ENCODE peak calls at places on chromosomes 2 and 18, in four cellular contexts. H is aorta, Z is kidney epithelial cell, J is psoas muscle. L is an unnamed sample.

GRCh38 chr2:68824831-68825230 is 46.4 kb downstream of the BMP10 start:
- DNase-seq in H (peak), Z (no peak), J (no peak), L (no peak)

GRCh38 chr2:207625014-207625755 is at the start of gene METTL21A:
- DNase-seq in H (peak), Z (peak), J (peak), L (peak)

GRCh38 chr2:215137741-215138340 is 585 bp downstream of the ABCA12 start:
- DNase-seq in H (no peak), Z (no peak), J (no peak), L (peak)

GRCh38 chr2:62928015-62928414 is 122.6 kb upstream of the OTX1 start:
- DNase-seq in H (no peak), Z (no peak), J (no peak), L (no peak)

GRCh38 chr18:44732604-44733003 is 51.9 kb downstream of the SETBP1 start:
- DNase-seq in H (no peak), Z (no peak), J (no peak), L (no peak)

GRCh38 chr2:26588576-26588975 is 52.6 kb downstream of the CIB4 start:
- DNase-seq in H (peak), Z (no peak), J (no peak), L (no peak)

GRCh38 chr18:39909706-39910105 is 2045.3 kb upstream of the PIK3C3 start:
- DNase-seq in H (no peak), Z (no peak), J (no peak), L (no peak)

GRCh38 chr18:13103366-13103765 is 112.2 kb downstream of the CEP192 start:
- DNase-seq in H (no peak), Z (no peak), J (no peak), L (peak)

GRCh38 chr18:26545737-26546136 is 2.6 kb downstream of the KCTD1 start:
- DNase-seq in H (no peak), Z (no peak), J (no peak), L (no peak)

GRCh38 chr2:10926191-10926830 is 14.6 kb downstream of the KCNF1 start:
- DNase-seq in H (no peak), Z (no peak), J (no peak), L (no peak)

GRCh38 chr2:95670167-95670566 is 78.4 kb downstream of the TRIM43 start:
- DNase-seq in H (no peak), Z (no peak), J (no peak), L (no peak)

GRCh38 chr18:26617151-26617554 is 68.8 kb upstream of the KCTD1 start:
- DNase-seq in H (no peak), Z (peak), J (no peak), L (peak)

GRCh38 chr2:11681722-11682589 is 12.0 kb upstream of the NTSR2 start:
- DNase-seq in H (no peak), Z (no peak), J (peak), L (peak)

GRCh38 chr18:23924813-23925212 is 89.7 kb upstream of the TTC39C start:
- DNase-seq in H (no peak), Z (peak), J (no peak), L (peak)

GRCh38 chr18:45518770-45519169 is 96.5 kb upstream of the SLC14A2 start:
- DNase-seq in H (no peak), Z (no peak), J (no peak), L (no peak)

GRCh38 chr2:191428141-191428540 is 182.9 kb downstream of the MYO1B start:
- DNase-seq in H (no peak), Z (no peak), J (no peak), L (no peak)

GRCh38 chr2:101983486-101983885 is 8.3 kb upstream of the IL1R2 start:
- DNase-seq in H (no peak), Z (peak), J (no peak), L (peak)

GRCh38 chr2:95526360-95527341 is 42.1 kb upstream of the TRIM43B start:
- DNase-seq in H (peak), Z (no peak), J (peak), L (peak)

GRCh38 chr2:134919360-134920210 is 963 bp downstream of the CCNT2 start:
- DNase-seq in H (no peak), Z (no peak), J (no peak), L (peak)

GRCh38 chr18:7901657-7902056 is 334.5 kb downstream of the PTPRM start:
- DNase-seq in H (no peak), Z (no peak), J (no peak), L (no peak)

GRCh38 chr18:55141318-55141717 is 182.1 kb upstream of the CCDC68 start:
- DNase-seq in H (no peak), Z (no peak), J (no peak), L (no peak)

GRCh38 chr2:150618215-150618905 is 130.9 kb upstream of the RND3 start:
- DNase-seq in H (no peak), Z (no peak), J (no peak), L (no peak)

GRCh38 chr2:45746888-45747287 is 95.4 kb downstream of the PRKCE start:
- DNase-seq in H (no peak), Z (no peak), J (no peak), L (no peak)

GRCh38 chr2:45750484-45750883 is 99.0 kb downstream of the PRKCE start:
- DNase-seq in H (no peak), Z (no peak), J (no peak), L (no peak)

GRCh38 chr2:45745231-45745630 is 93.8 kb downstream of the PRKCE start:
- DNase-seq in H (no peak), Z (no peak), J (no peak), L (no peak)

GRCh38 chr2:45747363-45747762 is 95.9 kb downstream of the PRKCE start:
- DNase-seq in H (no peak), Z (no peak), J (no peak), L (no peak)

GRCh38 chr2:45748239-45748638 is 96.8 kb downstream of the PRKCE start:
- DNase-seq in H (no peak), Z (no peak), J (peak), L (no peak)
- H3K4me3 ChIP-seq in H (no peak), Z (no peak), J (no peak), L (no peak)

GRCh38 chr2:108904680-108905079 is 84.3 kb downstream of the EDAR start:
- DNase-seq in H (no peak), Z (no peak), J (no peak), L (no peak)

GRCh38 chr2:108905176-108905575 is 83.8 kb downstream of the EDAR start:
- DNase-seq in H (peak), Z (no peak), J (no peak), L (no peak)

GRCh38 chr2:108906403-108907077 is 82.5 kb downstream of the EDAR start:
- DNase-seq in H (no peak), Z (no peak), J (no peak), L (no peak)

GRCh38 chr2:108907822-108908716 is 81.0 kb downstream of the EDAR start:
- DNase-seq in H (peak), Z (no peak), J (no peak), L (no peak)

DNA sequence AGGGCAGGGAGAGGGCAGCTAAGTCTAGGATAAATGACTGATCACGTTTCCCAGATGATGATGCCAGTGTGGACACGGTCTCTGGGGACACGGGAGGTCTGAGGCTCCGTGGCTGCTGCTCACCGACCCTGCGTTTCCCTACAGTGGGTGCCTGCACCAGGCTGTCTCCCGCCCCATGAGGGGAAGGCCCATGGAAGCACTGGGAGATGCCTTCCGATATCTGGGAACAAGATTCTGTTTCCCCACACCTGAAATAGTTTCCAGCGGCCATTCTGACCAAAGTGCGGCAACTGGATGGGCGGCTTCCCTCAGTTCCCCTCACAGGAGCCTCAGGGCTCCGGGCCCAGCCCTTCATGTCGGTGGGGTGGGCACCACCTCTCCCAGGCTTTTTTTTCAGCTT is 83.1 kb downstream of the EDAR start:
- DNase-seq in H (peak), Z (no peak), J (no peak), L (no peak)
- H3K4me3 ChIP-seq in H (no peak), Z (no peak), J (no peak), L (no peak)

GRCh38 chr2:24439971-24440340 is 51.1 kb upstream of the NCOA1 start:
- DNase-seq in H (no peak), Z (no peak), J (no peak), L (peak)
- H3K4me3 ChIP-seq in H (no peak), Z (no peak), J (no peak), L (no peak)

GRCh38 chr2:170814551-170815245 is 2.0 kb upstream of the GAD1 start:
- DNase-seq in H (no peak), Z (no peak), J (no peak), L (no peak)

GRCh38 chr2:170816499-170817246 is at the start of gene GAD1:
- DNase-seq in H (peak), Z (no peak), J (peak), L (peak)

GRCh38 chr2:170817247-170817998 is 736 bp downstream of the GAD1 start:
- DNase-seq in H (no peak), Z (no peak), J (no peak), L (peak)

GRCh38 chr2:170815311-170815710 is 1.4 kb upstream of the GAD1 start:
- DNase-seq in H (no peak), Z (no peak), J (no peak), L (no peak)

GRCh38 chr2:170815746-170816498 is 765 bp upstream of the GAD1 start:
- DNase-seq in H (peak), Z (no peak), J (peak), L (peak)
- H3K4me3 ChIP-seq in H (peak), Z (peak), J (peak), L (peak)

GRCh38 chr2:120866483-120867140 is 130.9 kb downstream of the GLI2 start:
- DNase-seq in H (peak), Z (no peak), J (no peak), L (no peak)

GRCh38 chr2:120868366-120868765 is 132.7 kb downstream of the GLI2 start:
- DNase-seq in H (peak), Z (no peak), J (no peak), L (no peak)

GRCh38 chr2:120866071-120866470 is 130.4 kb downstream of the GLI2 start:
- DNase-seq in H (no peak), Z (no peak), J (no peak), L (no peak)

GRCh38 chr2:120869036-120869435 is 133.4 kb downstream of the GLI2 start:
- DNase-seq in H (peak), Z (no peak), J (no peak), L (no peak)

DNA sequence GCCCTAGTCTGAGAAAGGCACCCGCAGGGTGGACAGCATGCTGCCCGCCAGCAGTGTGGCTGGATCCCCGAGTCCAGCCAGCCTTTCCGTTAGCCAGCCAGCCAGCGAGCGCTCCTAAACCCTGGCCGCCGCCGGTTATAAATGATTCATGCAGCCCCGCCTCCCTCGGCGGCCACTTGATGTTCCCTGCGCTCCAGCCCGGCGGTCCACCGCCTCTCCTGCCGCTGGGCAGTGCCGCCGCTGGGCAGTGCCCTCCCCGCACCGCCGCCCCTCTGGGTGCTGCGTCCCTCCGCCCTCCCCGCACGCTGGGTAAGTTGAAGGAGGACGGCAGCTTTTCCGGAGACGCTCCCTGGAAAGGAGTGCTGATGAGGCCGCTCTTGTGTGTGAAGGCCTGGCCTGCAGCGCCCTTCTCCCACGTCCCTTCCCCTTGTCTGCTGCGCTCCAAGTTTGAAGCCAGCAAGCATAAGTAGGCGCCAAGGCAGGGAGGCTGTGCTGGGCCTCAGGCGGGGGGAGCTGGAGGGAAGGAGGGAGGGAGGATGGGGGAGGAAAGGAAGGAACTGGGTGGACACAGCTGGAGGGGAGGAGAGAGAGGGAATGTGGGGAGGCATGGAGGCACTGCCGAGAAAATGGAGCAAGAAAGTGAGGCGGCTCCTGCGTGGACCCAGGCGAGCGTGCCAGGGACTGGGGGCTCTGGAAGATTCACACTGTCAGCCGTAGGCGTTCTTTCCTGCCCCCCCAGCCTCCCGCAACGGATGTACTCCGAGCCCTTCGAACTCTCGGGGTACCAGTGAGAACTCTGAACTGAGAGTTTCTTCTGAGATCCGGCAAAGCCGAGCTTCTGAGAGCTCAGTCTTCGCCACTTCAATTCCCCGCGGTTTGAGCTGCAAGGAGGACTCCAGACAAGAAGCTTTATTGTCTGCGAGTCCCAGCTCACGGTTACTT is 131.9 kb downstream of the GLI2 start:
- DNase-seq in H (peak), Z (no peak), J (peak), L (peak)
- H3K4me3 ChIP-seq in H (peak), Z (peak), J (peak), L (peak)

DNA sequence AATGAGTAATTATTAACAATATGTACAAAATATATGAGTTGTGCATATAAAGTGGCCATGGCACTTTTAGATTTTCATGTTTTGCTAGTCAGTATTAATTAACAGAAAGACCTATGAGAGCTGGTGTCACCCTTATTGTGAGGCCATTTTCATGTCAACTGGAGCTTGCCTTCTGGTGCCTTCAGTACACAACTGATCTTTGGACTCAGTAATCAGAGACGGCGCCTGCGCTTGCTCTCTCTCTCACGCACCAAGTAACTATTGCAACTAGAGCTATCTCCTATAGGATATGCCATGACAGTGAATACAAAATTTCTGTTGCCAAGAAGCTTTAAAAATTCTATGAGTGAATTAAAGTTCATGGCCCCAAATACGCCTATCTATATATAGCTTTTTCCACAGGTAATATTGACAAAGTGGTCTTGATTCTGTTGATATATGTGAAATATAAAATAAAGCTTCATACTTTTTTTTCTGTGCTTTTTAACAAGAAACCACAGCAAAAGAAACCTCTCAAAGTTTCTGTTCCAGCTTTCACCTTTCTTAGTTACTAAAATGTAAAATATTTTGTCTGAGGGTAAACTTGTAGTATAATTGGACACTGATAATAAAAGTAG is 2.9 kb downstream of the SERTAD2 start:
- DNase-seq in H (no peak), Z (no peak), J (no peak), L (no peak)
- H3K4me3 ChIP-seq in H (no peak), Z (no peak), J (peak), L (no peak)

GRCh38 chr18:76837071-76837470 is 14.7 kb downstream of the ZNF236 start:
- DNase-seq in H (no peak), Z (no peak), J (no peak), L (no peak)
- H3K4me3 ChIP-seq in H (no peak), Z (no peak), J (no peak), L (no peak)

DNA sequence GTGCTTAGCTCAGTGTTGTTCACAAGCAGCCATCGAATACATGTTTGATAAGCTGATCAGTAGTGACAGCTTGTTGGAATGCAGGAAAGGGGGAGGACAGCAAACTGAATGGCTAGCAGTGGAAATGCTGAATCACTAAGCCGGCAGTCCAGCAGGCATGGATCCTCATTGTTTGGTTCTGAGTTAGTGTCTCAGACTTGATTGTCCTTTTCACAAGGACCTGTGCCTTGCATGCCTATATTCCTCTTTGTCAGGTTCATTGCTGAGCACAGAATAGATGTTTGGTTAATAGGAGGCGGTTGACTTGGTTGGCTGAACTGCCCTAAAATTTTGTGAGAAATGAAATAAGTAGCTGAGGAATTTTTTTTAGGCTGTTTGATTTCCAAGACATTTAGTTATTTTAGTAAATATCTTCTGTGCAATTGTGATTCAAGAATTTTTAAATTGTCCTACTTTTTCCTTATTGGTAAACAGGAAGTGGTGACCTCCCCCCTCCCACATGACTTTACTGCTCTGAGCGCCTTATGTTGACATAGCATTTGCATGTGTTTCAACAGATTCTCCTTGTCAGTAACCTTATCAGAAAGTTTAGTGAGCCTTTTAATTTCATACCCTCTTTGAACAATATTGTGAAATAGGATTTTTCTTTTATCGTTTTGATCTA is 21.4 kb upstream of the STON1 start:
- DNase-seq in H (no peak), Z (no peak), J (no peak), L (no peak)
- H3K4me3 ChIP-seq in H (no peak), Z (no peak), J (no peak), L (no peak)

GRCh38 chr2:237997521-237997920 is 30.7 kb downstream of the UBE2F start:
- DNase-seq in H (no peak), Z (no peak), J (no peak), L (no peak)
- H3K4me3 ChIP-seq in H (no peak), Z (no peak), J (no peak), L (no peak)

GRCh38 chr2:47404356-47404755 is 1.4 kb downstream of the MSH2 start:
- DNase-seq in H (no peak), Z (no peak), J (no peak), L (no peak)
- H3K4me3 ChIP-seq in H (no peak), Z (peak), J (peak), L (peak)

L was measured in A673.